ENCODE peak calls at places on chromosomes 1 and 21, in eight cellular contexts. O, H, A, W, I, D, U and X are unnamed samples.

GRCh38 chr21:27505516-27505915 is 538.6 kb upstream of the ADAMTS5 start:
- DNase-seq in I (no peak), O (peak), H (no peak), A (no peak), U (peak), W (no peak), D (peak), X (peak)

GRCh38 chr1:214002472-214002871 is 14.7 kb downstream of the PROX1 start:
- DNase-seq in I (no peak), H (peak), A (no peak), O (no peak), U (no peak), W (no peak), D (no peak), X (peak)

GRCh38 chr1:2210084-2210653 is 15.6 kb upstream of the FAAP20 start:
- DNase-seq in I (no peak), D (no peak), W (no peak), U (no peak), O (no peak), A (no peak), H (no peak), X (no peak)

GRCh38 chr1:3038571-3039181 is 17.4 kb downstream of the ACTRT2 start:
- DNase-seq in O (no peak), U (no peak), A (no peak), D (no peak), H (no peak), I (no peak), W (no peak), X (no peak)

GRCh38 chr1:18907914-18908845 is 5.8 kb upstream of the ALDH4A1 start:
- DNase-seq in H (no peak), A (no peak), W (no peak), D (no peak), O (no peak), I (no peak), U (no peak), X (no peak)

GRCh38 chr1:202081992-202082391 is 40.7 kb upstream of the GPR37L1 start:
- DNase-seq in O (no peak), U (no peak), D (no peak), A (no peak), I (no peak), W (no peak), H (peak), X (no peak)

GRCh38 chr1:85453640-85454194 is 11.2 kb downstream of the DDAH1 start:
- DNase-seq in I (no peak), A (no peak), H (no peak), D (no peak), U (no peak), W (no peak), O (no peak), X (no peak)

GRCh38 chr1:155455588-155456195 is 106.9 kb downstream of the ASH1L start:
- DNase-seq in I (no peak), H (no peak), A (no peak), W (no peak), O (no peak), D (peak), U (no peak), X (peak)

GRCh38 chr1:183365676-183366075 is 52.5 kb downstream of the NMNAT2 start:
- DNase-seq in D (no peak), A (no peak), U (no peak), O (no peak), W (no peak), H (peak), I (no peak), X (no peak)

GRCh38 chr1:188425687-188426086 is 1596.9 kb downstream of the PLA2G4A start:
- DNase-seq in W (no peak), A (no peak), D (no peak), U (peak), H (no peak), O (peak), I (no peak), X (no peak)

GRCh38 chr1:24163999-24164398 is 21.1 kb upstream of the IL22RA1 start:
- DNase-seq in U (no peak), A (no peak), O (no peak), H (no peak), D (no peak), I (no peak), W (no peak), X (no peak)

GRCh38 chr1:40709100-40709801 is 17.7 kb downstream of the NFYC start:
- DNase-seq in D (peak), A (peak), O (peak), U (peak), H (no peak), I (peak), W (peak), X (peak)

GRCh38 chr1:209755926-209756607 is at the start of gene TRAF3IP3:
- DNase-seq in W (peak), I (peak), D (no peak), A (peak), H (no peak), U (no peak), O (no peak), X (no peak)

GRCh38 chr1:202987922-202988583 is 19.1 kb upstream of the TMEM183A start:
- DNase-seq in U (no peak), A (no peak), D (no peak), H (no peak), O (no peak), I (no peak), W (no peak), X (no peak)

GRCh38 chr1:14759843-14760242 is 161.4 kb downstream of the KAZN start:
- DNase-seq in I (no peak), W (no peak), A (no peak), U (no peak), D (no peak), O (no peak), H (no peak), X (no peak)

GRCh38 chr21:30979054-30979453 is 59.2 kb downstream of the KRTAP19-8 start:
- DNase-seq in O (no peak), W (no peak), D (no peak), U (no peak), I (no peak), A (peak), H (no peak), X (no peak)

GRCh38 chr1:118223426-118223825 is 38.4 kb upstream of the SPAG17 start:
- DNase-seq in A (no peak), D (no peak), O (no peak), H (peak), W (no peak), U (no peak), I (no peak), X (no peak)

GRCh38 chr1:204072951-204073836 is at the start of gene SOX13:
- DNase-seq in A (no peak), U (peak), H (peak), I (no peak), D (peak), W (no peak), O (peak), X (peak)

GRCh38 chr1:181119076-181119989 is 30.8 kb downstream of the IER5 start:
- DNase-seq in H (no peak), I (no peak), U (no peak), A (no peak), O (no peak), D (no peak), W (no peak), X (no peak)

GRCh38 chr1:207261971-207262370 is 59.5 kb upstream of the CD55 start:
- DNase-seq in H (no peak), W (no peak), A (no peak), I (no peak), D (no peak), U (no peak), O (no peak), X (no peak)

GRCh38 chr1:29931477-29932175 is 695.3 kb downstream of the PTPRU start:
- DNase-seq in O (no peak), H (no peak), I (no peak), A (no peak), W (no peak), U (no peak), D (no peak), X (no peak)

GRCh38 chr1:58074702-58075578 is 471.6 kb downstream of the OMA1 start:
- DNase-seq in U (no peak), A (no peak), D (no peak), O (no peak), H (no peak), W (no peak), I (no peak), X (no peak)

GRCh38 chr1:95126366-95126765 is 9.2 kb downstream of the TLCD4 start:
- DNase-seq in D (no peak), I (no peak), H (no peak), O (no peak), A (no peak), W (no peak), U (no peak), X (no peak)

GRCh38 chr1:203539831-203540546 is 46.0 kb downstream of the OPTC start:
- DNase-seq in U (no peak), H (no peak), O (no peak), W (no peak), I (no peak), D (no peak), A (no peak), X (no peak)

GRCh38 chr1:29657816-29658215 is 421.5 kb downstream of the PTPRU start:
- DNase-seq in U (no peak), I (no peak), O (no peak), D (no peak), W (peak), H (no peak), A (no peak), X (no peak)

GRCh38 chr1:111222308-111223125 is 5.0 kb upstream of the CHI3L2 start:
- DNase-seq in I (peak), D (no peak), U (no peak), O (no peak), H (peak), W (peak), A (peak), X (peak)

GRCh38 chr1:232486454-232487202 is 143.3 kb downstream of the SIPA1L2 start:
- DNase-seq in W (no peak), D (no peak), U (no peak), O (no peak), A (no peak), I (no peak), H (no peak), X (no peak)

GRCh38 chr1:234710381-234710780 is 100.4 kb upstream of the IRF2BP2 start:
- DNase-seq in O (no peak), H (no peak), U (no peak), W (no peak), D (no peak), I (no peak), A (no peak), X (no peak)

GRCh38 chr1:51553911-51554310 is 34.8 kb upstream of the EPS15 start:
- DNase-seq in D (no peak), H (no peak), I (no peak), U (no peak), A (no peak), W (no peak), O (no peak), X (no peak)

GRCh38 chr1:243508964-243509363 is 253.1 kb downstream of the SDCCAG8 start:
- DNase-seq in A (no peak), H (no peak), U (no peak), O (no peak), W (no peak), D (no peak), I (no peak), X (no peak)